ENCODE peak calls at places on chromosomes 16 and 17, in six cellular contexts. Z, D, Y, J, K and W are unnamed samples.

GRCh38 chr17:73696251-73696650 is 52.0 kb upstream of the SDK2 start:
- DNase-seq in Z (no peak), D (no peak), Y (no peak), J (no peak), K (no peak), W (no peak)

GRCh38 chr16:3074860-3075545 is 9.6 kb downstream of the IL32 start:
- DNase-seq in Z (peak; percentile 69), D (no peak), Y (peak; percentile 71), J (peak; percentile 69), K (peak; percentile 84), W (peak; percentile 79)

GRCh38 chr16:7363397-7364053 is 30.9 kb downstream of the RBFOX1 start:
- DNase-seq in Z (no peak), D (no peak), Y (no peak), J (no peak), K (no peak), W (no peak)

GRCh38 chr17:59521465-59522126 is 43.8 kb upstream of the DHX40 start:
- DNase-seq in Z (peak; percentile 32), D (peak; percentile 75), Y (peak; percentile 50), J (peak; percentile 66), K (peak; percentile 4), W (peak; percentile 21)

GRCh38 chr17:79388556-79389295 is 222.1 kb downstream of the RBFOX3 start:
- DNase-seq in Z (no peak), D (peak; percentile 66), Y (no peak), J (peak; percentile 53), K (no peak), W (peak; percentile 1)

GRCh38 chr17:42270596-42270995 is 5.6 kb downstream of the STAT5B start:
- DNase-seq in Z (no peak), D (no peak), Y (no peak), J (no peak), K (no peak), W (no peak)

GRCh38 chr17:2804912-2805311 is 8.7 kb downstream of the RAP1GAP2 start:
- DNase-seq in Z (no peak), D (no peak), Y (no peak), J (no peak), K (no peak), W (no peak)

GRCh38 chr16:3797904-3798811 is 80.8 kb upstream of the TRAP1 start:
- DNase-seq in Z (no peak), D (no peak), Y (no peak), J (no peak), K (no peak), W (no peak)

GRCh38 chr17:79979201-79979840 is 56.4 kb downstream of the TBC1D16 start:
- DNase-seq in Z (no peak), D (no peak), Y (no peak), J (no peak), K (no peak), W (no peak)

GRCh38 chr17:36641331-36641876 is 40.0 kb downstream of the MRM1 start:
- DNase-seq in Z (no peak), D (no peak), Y (no peak), J (no peak), K (no peak), W (no peak)

GRCh38 chr16:70775399-70775798 is 25.6 kb downstream of the VAC14 start:
- DNase-seq in Z (no peak), D (no peak), Y (no peak), J (no peak), K (no peak), W (no peak)

GRCh38 chr16:69798466-69798865 is 36.3 kb downstream of the WWP2 start:
- DNase-seq in Z (no peak), D (no peak), Y (no peak), J (no peak), K (no peak), W (no peak)

GRCh38 chr17:75835315-75835987 is 8.8 kb downstream of the UNC13D start:
- DNase-seq in Z (no peak), D (no peak), Y (no peak), J (no peak), K (no peak), W (no peak)

GRCh38 chr17:76527430-76528111 is 9.9 kb downstream of the CYGB start:
- DNase-seq in Z (peak; percentile 24), D (no peak), Y (peak; percentile 36), J (peak; percentile 44), K (peak; percentile 14), W (no peak)

GRCh38 chr16:749010-749409 is 8.2 kb upstream of the CIAO3 start:
- DNase-seq in Z (no peak), D (no peak), Y (no peak), J (no peak), K (no peak), W (no peak)

GRCh38 chr16:31460582-31461002 is 1.3 kb downstream of the ARMC5 start:
- DNase-seq in Z (no peak), D (peak; percentile 67), Y (no peak), J (peak; percentile 54), K (no peak), W (peak; percentile 42)

GRCh38 chr17:68399638-68400403 is 57.5 kb downstream of the WIPI1 start:
- DNase-seq in Z (no peak), D (no peak), Y (no peak), J (no peak), K (peak; percentile 4), W (peak; percentile 54)

GRCh38 chr16:62408760-62409159 is 372.5 kb upstream of the CDH8 start:
- DNase-seq in Z (no peak), D (no peak), Y (no peak), J (no peak), K (no peak), W (no peak)

GRCh38 chr16:29809850-29810698 is 1.9 kb upstream of the PRRT2 start:
- DNase-seq in Z (no peak), D (no peak), Y (no peak), J (no peak), K (peak; percentile 37), W (peak; percentile 28)

GRCh38 chr16:59878479-59878878 is 1144.4 kb upstream of the GOT2 start:
- DNase-seq in Z (no peak), D (peak; percentile 89), Y (no peak), J (no peak), K (no peak), W (no peak)

GRCh38 chr17:73013816-73014663 is 78.4 kb downstream of the SLC39A11 start:
- DNase-seq in Z (no peak), D (peak; percentile 83), Y (no peak), J (no peak), K (no peak), W (no peak)

GRCh38 chr16:2475413-2476344 is 752 bp downstream of the TBC1D24 start:
- DNase-seq in Z (no peak), D (no peak), Y (no peak), J (peak; percentile 30), K (no peak), W (peak; percentile 21)

GRCh38 chr16:67084345-67085028 is 25.3 kb upstream of the PHAF1 start:
- DNase-seq in Z (no peak), D (no peak), Y (no peak), J (no peak), K (no peak), W (peak; percentile 82)

GRCh38 chr17:8887834-8888703 is 20.6 kb upstream of the PIK3R6 start:
- DNase-seq in Z (no peak), D (peak; percentile 84), Y (no peak), J (peak; percentile 16), K (no peak), W (no peak)

GRCh38 chr17:50834786-50835562 is 412 bp upstream of the WFIKKN2 start:
- DNase-seq in Z (no peak), D (no peak), Y (no peak), J (peak; percentile 20), K (no peak), W (no peak)

GRCh38 chr16:57700801-57701551 is 6.4 kb downstream of the DRC7 start:
- DNase-seq in Z (no peak), D (no peak), Y (no peak), J (no peak), K (no peak), W (no peak)

GRCh38 chr17:2689411-2690164 is 22.0 kb downstream of the CLUH start:
- DNase-seq in Z (no peak), D (no peak), Y (no peak), J (no peak), K (no peak), W (no peak)

GRCh38 chr17:19645608-19646250 is 2.8 kb upstream of the ALDH3A2 start:
- DNase-seq in Z (peak; percentile 21), D (peak; percentile 61), Y (peak; percentile 25), J (peak; percentile 54), K (no peak), W (peak; percentile 67)

GRCh38 chr17:64074704-64075484 is 54.5 kb upstream of the ICAM2 start:
- DNase-seq in Z (no peak), D (peak; percentile 92), Y (no peak), J (peak; percentile 89), K (no peak), W (peak; percentile 79)

GRCh38 chr16:81266680-81267095 is 28.2 kb downstream of the BCO1 start:
- DNase-seq in Z (no peak), D (no peak), Y (no peak), J (peak; percentile 90), K (no peak), W (peak; percentile 19)

GRCh38 chr17:17966399-17966798 is 5.8 kb downstream of the TOM1L2 start:
- DNase-seq in Z (no peak), D (no peak), Y (no peak), J (no peak), K (no peak), W (no peak)

GRCh38 chr17:38659415-38659814 is 15.3 kb downstream of the EPOP start:
- DNase-seq in Z (no peak), D (no peak), Y (no peak), J (no peak), K (no peak), W (no peak)

GRCh38 chr17:4409659-4410058 is 24.1 kb upstream of the SPNS3 start:
- DNase-seq in Z (no peak), D (no peak), Y (no peak), J (no peak), K (no peak), W (no peak)